ENCODE peak calls at places on chromosomes 6 and 20, in six cellular contexts. A is CD8-positive, alpha-beta T cell; M is Peyer's patch; Q is DND-41; Z is tibial artery; D is CD8-positive, alpha-beta memory T cell. T is an unnamed sample.

GRCh38 chr6:150857062-150857905 is 8.2 kb upstream of the MTHFD1L start:
- DNase-seq in A (no peak), M (no peak), Q (no peak), Z (no peak), D (no peak), T (no peak)

GRCh38 chr6:107711412-107711811 is 112.7 kb downstream of the SCML4 start:
- DNase-seq in A (no peak), M (no peak), Q (no peak), Z (no peak), D (no peak), T (no peak)

GRCh38 chr6:34358389-34358906 is 34.0 kb downstream of the NUDT3 start:
- DNase-seq in A (no peak), M (no peak), Q (no peak), Z (no peak), D (no peak), T (no peak)

GRCh38 chr20:38975539-38976120 is 13.5 kb downstream of the DHX35 start:
- DNase-seq in A (no peak), M (no peak), Q (no peak), Z (no peak), D (no peak), T (no peak)

GRCh38 chr6:63560806-63561672 is 11.2 kb upstream of the LOC128125822 start:
- DNase-seq in A (no peak), M (no peak), Q (no peak), Z (no peak), D (no peak), T (no peak)

GRCh38 chr20:6231551-6231950 is 108.7 kb upstream of the FERMT1 start:
- DNase-seq in A (no peak), M (no peak), Q (no peak), Z (no peak), D (no peak), T (no peak)

GRCh38 chr20:62219992-62220665 is at the start of gene HRH3:
- DNase-seq in A (peak; percentile 31), M (no peak), Q (peak; percentile 80), Z (no peak), D (peak; percentile 25), T (peak; percentile 27)

GRCh38 chr6:20313960-20314530 is 87.6 kb upstream of the E2F3 start:
- DNase-seq in A (no peak), M (no peak), Q (no peak), Z (no peak), D (no peak), T (no peak)

GRCh38 chr6:46648869-46649488 is 3.6 kb downstream of the CYP39A1 start:
- DNase-seq in A (no peak), M (no peak), Q (no peak), Z (no peak), D (no peak), T (peak; percentile 21)

GRCh38 chr6:44898296-44898930 is 429.7 kb upstream of the RUNX2 start:
- DNase-seq in A (no peak), M (no peak), Q (no peak), Z (no peak), D (no peak), T (no peak)

GRCh38 chr20:63047946-63048345 is 41.2 kb upstream of the BHLHE23 start:
- DNase-seq in A (no peak), M (no peak), Q (no peak), Z (no peak), D (no peak), T (no peak)

GRCh38 chr6:63926258-63926657 is 290.7 kb downstream of the PHF3 start:
- DNase-seq in A (no peak), M (no peak), Q (no peak), Z (no peak), D (no peak), T (no peak)

GRCh38 chr6:26187981-26188635 is 100.9 kb downstream of the HFE start:
- DNase-seq in A (peak; percentile 44), M (peak; percentile 68), Q (no peak), Z (peak; percentile 31), D (peak; percentile 14), T (peak; percentile 62)

GRCh38 chr6:38179794-38180430 is 360.4 kb downstream of the ZFAND3 start:
- DNase-seq in A (no peak), M (peak; percentile 23), Q (peak; percentile 0), Z (no peak), D (no peak), T (no peak)

GRCh38 chr6:38178584-38178886 is 359.0 kb downstream of the ZFAND3 start:
- DNase-seq in A (no peak), M (peak; percentile 17), Q (no peak), Z (peak; percentile 1), D (no peak), T (no peak)

GRCh38 chr6:38180586-38180985 is 361.1 kb downstream of the ZFAND3 start:
- DNase-seq in A (no peak), M (peak; percentile 28), Q (peak; percentile 0), Z (no peak), D (no peak), T (no peak)

GRCh38 chr6:38177885-38178583 is 358.5 kb downstream of the ZFAND3 start:
- DNase-seq in A (no peak), M (no peak), Q (no peak), Z (peak; percentile 11), D (no peak), T (no peak)

DNA sequence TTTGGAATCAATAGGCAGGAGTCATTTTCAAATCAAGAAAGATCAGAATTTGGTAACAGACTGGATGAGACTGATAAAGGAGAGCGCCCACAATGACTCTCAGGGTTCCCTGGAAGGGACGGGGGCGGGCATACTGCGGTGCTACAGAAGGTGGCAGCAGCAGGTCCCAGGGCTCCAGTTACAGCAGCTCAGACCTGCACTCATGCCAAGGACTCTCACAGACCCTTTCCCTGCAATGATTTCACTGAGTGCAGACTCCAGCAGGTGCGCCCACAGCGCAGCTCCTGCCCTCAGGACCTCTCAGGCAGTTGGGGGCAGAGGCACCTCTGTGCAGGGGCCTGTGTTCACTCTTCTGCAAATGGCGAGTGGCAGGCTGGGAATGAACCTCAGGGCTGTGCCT is 359.8 kb downstream of the ZFAND3 start:
- DNase-seq in A (no peak), M (peak; percentile 35), Q (peak; percentile 6), Z (peak; percentile 15), D (no peak), T (no peak)
- H3K27me3 ChIP-seq in A (no peaks in the 10 kb centered on the region), M (no peaks in the 10 kb centered on the region), Q (no peaks in the 10 kb centered on the region), Z (no peaks in the 10 kb centered on the region), D (no peaks in the 10 kb centered on the region), T (no peaks in the 10 kb centered on the region)

GRCh38 chr6:830667-831327 is 137.9 kb upstream of the EXOC2 start:
- DNase-seq in A (no peak), M (no peak), Q (no peak), Z (no peak), D (no peak), T (no peak)
- H3K9me3 ChIP-seq in A (no peaks in the 10 kb centered on the region), M (peaks cover 4% of the 10 kb centered on the region), Q (peaks cover 7% of the 10 kb centered on the region), Z (no peaks in the 10 kb centered on the region), D (no peaks in the 10 kb centered on the region), T (no peaks in the 10 kb centered on the region)

GRCh38 chr20:33079267-33079666 is at the start of gene BPIFB4:
- DNase-seq in A (no peak), M (no peak), Q (no peak), Z (no peak), D (no peak), T (no peak)
- H3K27me3 ChIP-seq in A (no peaks in the 10 kb centered on the region), M (no peaks in the 10 kb centered on the region), Q (no peaks in the 10 kb centered on the region), Z (peaks cover 40% of the 10 kb centered on the region), D (no peaks in the 10 kb centered on the region), T (no peaks in the 10 kb centered on the region)

GRCh38 chr6:100453701-100454521 is 10.8 kb downstream of the SIM1 start:
- DNase-seq in A (no peak), M (no peak), Q (no peak), Z (no peak), D (no peak), T (no peak)

GRCh38 chr6:100454571-100455229 is 10.0 kb downstream of the SIM1 start:
- DNase-seq in A (no peak), M (no peak), Q (no peak), Z (no peak), D (no peak), T (no peak)

GRCh38 chr6:100455230-100456124 is 9.2 kb downstream of the SIM1 start:
- DNase-seq in A (no peak), M (no peak), Q (no peak), Z (no peak), D (no peak), T (peak; percentile 48)

GRCh38 chr6:100451577-100451976 is 13.1 kb downstream of the SIM1 start:
- DNase-seq in A (no peak), M (no peak), Q (no peak), Z (no peak), D (no peak), T (no peak)

GRCh38 chr6:100452998-100453397 is 11.7 kb downstream of the SIM1 start:
- DNase-seq in A (no peak), M (no peak), Q (no peak), Z (no peak), D (no peak), T (no peak)
- H3K9me3 ChIP-seq in A (no peaks in the 10 kb centered on the region), M (peaks cover 9% of the 10 kb centered on the region), Q (peaks cover 13% of the 10 kb centered on the region), Z (no peaks in the 10 kb centered on the region), D (no peaks in the 10 kb centered on the region), T (no peaks in the 10 kb centered on the region)

GRCh38 chr6:50711686-50712085 is 1.6 kb upstream of the TFAP2D start:
- DNase-seq in A (no peak), M (no peak), Q (no peak), Z (no peak), D (no peak), T (no peak)

GRCh38 chr6:50707191-50707590 is 6.1 kb upstream of the TFAP2D start:
- DNase-seq in A (no peak), M (no peak), Q (no peak), Z (no peak), D (no peak), T (no peak)

GRCh38 chr6:50708664-50709365 is 4.5 kb upstream of the TFAP2D start:
- DNase-seq in A (no peak), M (no peak), Q (no peak), Z (no peak), D (no peak), T (no peak)

GRCh38 chr6:50707652-50708325 is 5.5 kb upstream of the TFAP2D start:
- DNase-seq in A (no peak), M (no peak), Q (no peak), Z (no peak), D (no peak), T (no peak)

GRCh38 chr6:50709366-50709734 is 4.0 kb upstream of the TFAP2D start:
- DNase-seq in A (no peak), M (no peak), Q (no peak), Z (no peak), D (no peak), T (no peak)
- H3K27me3 ChIP-seq in A (no peaks in the 10 kb centered on the region), M (peaks cover 14% of the 10 kb centered on the region), Q (no peaks in the 10 kb centered on the region), Z (peaks cover 63% of the 10 kb centered on the region), D (no peaks in the 10 kb centered on the region), T (peaks cover 3% of the 10 kb centered on the region)

GRCh38 chr20:34421766-34422466 is 58.8 kb downstream of the ITCH start:
- DNase-seq in A (no peak), M (no peak), Q (no peak), Z (no peak), D (no peak), T (no peak)
- H3K9me3 ChIP-seq in A (no peaks in the 10 kb centered on the region), M (no peaks in the 10 kb centered on the region), Q (no peaks in the 10 kb centered on the region), Z (no peaks in the 10 kb centered on the region), D (no peaks in the 10 kb centered on the region), T (no peaks in the 10 kb centered on the region)